ENCODE peak calls at places on chromosomes 1 and 21, in eight cellular contexts. K is GM20000; P is body of pancreas; Q is Peyer's patch; D is epithelial cell of esophagus; Y is neural crest cell; A is DND-41; B is CD8-positive, alpha-beta T cell. G is an unnamed sample.

GRCh38 chr1:74964508-74964907 is 169.7 kb upstream of the LHX8 start:
- DNase-seq in K (no peak), P (peak; percentile 8), Q (no peak), D (peak; percentile 39), Y (no peak), A (no peak), B (no peak), G (no peak)

GRCh38 chr1:37537378-37537777 is 16.7 kb downstream of the SNIP1 start:
- DNase-seq in K (no peak), P (peak; percentile 16), Q (no peak), D (peak; percentile 91), Y (no peak), A (no peak), B (no peak), G (no peak)

GRCh38 chr1:182113879-182114626 is 52.5 kb upstream of the ZNF648 start:
- DNase-seq in K (no peak), P (no peak), Q (no peak), D (no peak), Y (peak; percentile 14), A (no peak), B (no peak), G (no peak)

GRCh38 chr1:159922499-159923202 is 2.7 kb downstream of the TAGLN2 start:
- DNase-seq in K (no peak), P (peak; percentile 48), Q (peak; percentile 74), D (no peak), Y (no peak), A (no peak), B (no peak), G (no peak)

GRCh38 chr1:119253366-119253765 is 112.9 kb upstream of the WARS2 start:
- DNase-seq in K (no peak), P (no peak), Q (no peak), D (peak; percentile 68), Y (no peak), A (no peak), B (no peak), G (no peak)

GRCh38 chr21:32520885-32521735 is 64.2 kb downstream of the TCP10L start:
- DNase-seq in K (no peak), P (peak; percentile 78), Q (peak; percentile 75), D (peak; percentile 74), Y (no peak), A (no peak), B (no peak), G (peak; percentile 41)

GRCh38 chr1:30471307-30471706 is 252.1 kb downstream of the MATN1 start:
- DNase-seq in K (no peak), P (no peak), Q (peak; percentile 5), D (no peak), Y (no peak), A (no peak), B (no peak), G (no peak)

GRCh38 chr1:44628962-44629756 is 45.1 kb downstream of the TMEM53 start:
- DNase-seq in K (no peak), P (no peak), Q (no peak), D (peak; percentile 94), Y (no peak), A (no peak), B (no peak), G (no peak)

GRCh38 chr1:2301607-2302291 is 73.6 kb downstream of the SKI start:
- DNase-seq in K (no peak), P (no peak), Q (no peak), D (no peak), Y (no peak), A (no peak), B (no peak), G (no peak)

GRCh38 chr1:170096806-170097340 is 22.4 kb upstream of the KIFAP3 start:
- DNase-seq in K (no peak), P (no peak), Q (no peak), D (no peak), Y (no peak), A (no peak), B (no peak), G (no peak)

GRCh38 chr21:33136898-33137502 is 67.1 kb downstream of the OLIG1 start:
- DNase-seq in K (no peak), P (no peak), Q (no peak), D (no peak), Y (no peak), A (no peak), B (no peak), G (no peak)

GRCh38 chr21:25039461-25040380 is 567.6 kb downstream of the MRPL39 start:
- DNase-seq in K (peak; percentile 40), P (no peak), Q (no peak), D (no peak), Y (no peak), A (no peak), B (no peak), G (no peak)

GRCh38 chr1:163168053-163168452 is 34.7 kb downstream of the RGS5 start:
- DNase-seq in K (no peak), P (peak; percentile 38), Q (no peak), D (peak; percentile 84), Y (no peak), A (no peak), B (no peak), G (no peak)

GRCh38 chr1:53381790-53382401 is 54.0 kb upstream of the LRP8 start:
- DNase-seq in K (no peak), P (no peak), Q (peak; percentile 13), D (peak; percentile 86), Y (no peak), A (no peak), B (no peak), G (no peak)

GRCh38 chr1:184296466-184297243 is 90.2 kb upstream of the C1orf21 start:
- DNase-seq in K (no peak), P (peak; percentile 94), Q (peak; percentile 81), D (no peak), Y (no peak), A (peak; percentile 22), B (no peak), G (peak; percentile 68)

GRCh38 chr1:43552813-43553212 is 22.1 kb downstream of the PTPRF start:
- DNase-seq in K (no peak), P (peak; percentile 81), Q (no peak), D (no peak), Y (no peak), A (no peak), B (no peak), G (no peak)

GRCh38 chr1:240800291-240800690 is 188.3 kb upstream of the GREM2 start:
- DNase-seq in K (no peak), P (no peak), Q (no peak), D (no peak), Y (no peak), A (no peak), B (no peak), G (no peak)

GRCh38 chr1:42981871-42982270 is 23.2 kb upstream of the SLC2A1 start:
- DNase-seq in K (no peak), P (no peak), Q (no peak), D (no peak), Y (no peak), A (no peak), B (no peak), G (no peak)

GRCh38 chr1:58816072-58816746 is 32.4 kb upstream of the JUN start:
- DNase-seq in K (peak; percentile 93), P (peak; percentile 93), Q (peak; percentile 96), D (peak; percentile 79), Y (peak; percentile 64), A (peak; percentile 89), B (peak; percentile 61), G (peak; percentile 84)

GRCh38 chr1:183777359-183777758 is 27.6 kb upstream of the RGL1 start:
- DNase-seq in K (no peak), P (no peak), Q (no peak), D (no peak), Y (no peak), A (no peak), B (no peak), G (no peak)

GRCh38 chr1:43306688-43307457 is 6.1 kb downstream of the TIE1 start:
- DNase-seq in K (no peak), P (no peak), Q (no peak), D (no peak), Y (no peak), A (no peak), B (no peak), G (no peak)

GRCh38 chr1:9066945-9067807 is 2.3 kb downstream of the SLC2A5 start:
- DNase-seq in K (peak; percentile 47), P (peak; percentile 54), Q (peak; percentile 76), D (peak; percentile 81), Y (no peak), A (no peak), B (no peak), G (peak; percentile 92)
- TF ChIP-seq CTCF in K (no peak), P (no peak), Q (no peak), D (no peak), Y (no peak), A (no peak), B (no peak), G (no peak)

GRCh38 chr1:109490029-109490933 is 3.6 kb upstream of the CYB561D1 start:
- DNase-seq in K (peak; percentile 75), P (peak; percentile 67), Q (peak; percentile 89), D (peak; percentile 72), Y (peak; percentile 73), A (peak; percentile 79), B (peak; percentile 63), G (peak; percentile 71)

GRCh38 chr1:109488696-109489095 is 5.0 kb downstream of the ATXN7L2 start:
- DNase-seq in K (no peak), P (no peak), Q (no peak), D (no peak), Y (no peak), A (no peak), B (no peak), G (no peak)

GRCh38 chr1:109491372-109491771 is 2.5 kb upstream of the CYB561D1 start:
- DNase-seq in K (no peak), P (no peak), Q (no peak), D (no peak), Y (no peak), A (no peak), B (no peak), G (no peak)

GRCh38 chr1:109490934-109491302 is 3.0 kb upstream of the CYB561D1 start:
- DNase-seq in K (no peak), P (no peak), Q (no peak), D (no peak), Y (no peak), A (no peak), B (no peak), G (no peak)

DNA sequence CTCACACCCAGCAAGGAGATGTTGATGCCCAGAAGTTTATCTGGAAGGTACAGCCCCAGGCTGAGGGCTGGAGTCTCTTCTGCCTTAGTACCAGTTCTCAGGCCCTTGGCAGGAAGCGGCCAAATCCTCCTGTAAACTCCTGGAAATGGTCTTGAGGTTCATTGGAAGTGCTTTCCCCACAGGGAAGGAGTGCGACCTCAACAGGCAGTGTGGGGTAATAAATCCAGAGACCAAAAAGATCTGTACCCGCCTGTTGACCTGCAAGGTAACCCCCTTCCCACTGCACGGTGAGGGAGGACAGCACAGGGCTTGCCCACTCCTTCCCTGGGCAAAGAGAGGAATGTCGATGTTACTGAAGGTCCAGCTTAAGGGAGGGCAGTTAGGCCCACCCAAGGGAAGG is 4.5 kb downstream of the ATXN7L2 start:
- DNase-seq in K (no peak), P (no peak), Q (no peak), D (no peak), Y (no peak), A (no peak), B (no peak), G (no peak)
- TF ChIP-seq CTCF in K (no peak), P (no peak), Q (no peak), D (peak; percentile 5), Y (no peak), A (no peak), B (no peak), G (no peak)

GRCh38 chr1:198601936-198602889 is 36.6 kb upstream of the PTPRC start:
- DNase-seq in K (no peak), P (no peak), Q (no peak), D (no peak), Y (no peak), A (no peak), B (no peak), G (no peak)
- TF ChIP-seq CTCF in K (no peak), P (no peak), Q (no peak), D (no peak), Y (no peak), A (no peak), B (no peak), G (no peak)

GRCh38 chr1:17438176-17438976 is 1.1 kb downstream of the RCC2 start:
- DNase-seq in K (peak; percentile 85), P (peak; percentile 71), Q (peak; percentile 89), D (peak; percentile 57), Y (peak; percentile 62), A (peak; percentile 84), B (peak; percentile 10), G (peak; percentile 38)
- TF ChIP-seq CTCF in K (no peak), P (no peak), Q (no peak), D (no peak), Y (no peak), A (no peak), B (no peak), G (no peak)